ENCODE peak calls at places on chromosome 9, in six cellular contexts. Z is IMR-90, H is GM12878, Y is HepG2, R is SK-N-SH, A is K562. M is an unnamed sample.

GRCh38 chr9:94178927-94179326 is 80.2 kb upstream of the ZNF169 start:
- DNase-seq in A (no peak), H (no peak), R (no peak), Y (peak), Z (no peak), M (no peak)

GRCh38 chr9:70263421-70263820 is 4.6 kb downstream of the SMC5 start:
- DNase-seq in H (no peak), R (no peak), Z (peak), Y (no peak), A (no peak), M (no peak)

GRCh38 chr9:134661791-134662142 is 20.2 kb downstream of the COL5A1 start:
- DNase-seq in R (peak), Y (no peak), A (no peak), Z (peak), H (no peak), M (no peak)

GRCh38 chr9:114098660-114099522 is at the start of gene KIF12:
- DNase-seq in H (no peak), Y (peak), Z (no peak), R (peak), A (peak), M (peak)

GRCh38 chr9:121576281-121577075 is 75.0 kb upstream of the DAB2IP start:
- DNase-seq in A (no peak), H (no peak), Z (no peak), R (no peak), Y (peak), M (no peak)

GRCh38 chr9:121267689-121268597 is at the start of gene GSN:
- DNase-seq in H (no peak), A (peak), R (peak), Y (peak), Z (peak), M (peak)

GRCh38 chr9:98806394-98807069 is 938 bp upstream of the GALNT12 start:
- DNase-seq in R (no peak), Y (no peak), A (no peak), H (no peak), Z (peak), M (no peak)

GRCh38 chr9:95349109-95350038 is 31.9 kb upstream of the FANCC start:
- DNase-seq in Z (no peak), H (no peak), A (no peak), R (no peak), Y (no peak), M (no peak)

GRCh38 chr9:137478613-137479314 is 19.6 kb upstream of the NSMF start:
- DNase-seq in R (peak), H (no peak), Z (peak), A (no peak), Y (no peak), M (no peak)

GRCh38 chr9:131398204-131398603 is 4.3 kb downstream of the PRRC2B start:
- DNase-seq in R (no peak), Z (no peak), Y (no peak), A (peak), H (peak), M (no peak)

GRCh38 chr9:114002986-114003740 is 74.9 kb downstream of the AMBP start:
- DNase-seq in Y (no peak), H (no peak), R (no peak), A (no peak), Z (no peak), M (no peak)

GRCh38 chr9:132154925-132155324 is 6.9 kb upstream of the NTNG2 start:
- DNase-seq in H (no peak), R (peak), Z (no peak), A (peak), Y (no peak), M (no peak)

GRCh38 chr9:135365013-135365768 is 114.4 kb upstream of the PPP1R26 start:
- DNase-seq in Z (no peak), A (no peak), Y (no peak), R (no peak), H (no peak), M (no peak)

GRCh38 chr9:131475956-131476776 is 26.6 kb upstream of the POMT1 start:
- DNase-seq in Y (no peak), Z (no peak), A (no peak), H (no peak), R (peak), M (no peak)

GRCh38 chr9:88370346-88370745 is 17.9 kb upstream of the SPIN1 start:
- DNase-seq in H (no peak), A (no peak), Z (no peak), Y (no peak), R (peak), M (no peak)

GRCh38 chr9:72464819-72465218 is 56.6 kb upstream of the TMC1 start:
- DNase-seq in R (no peak), Y (no peak), Z (no peak), A (no peak), H (no peak), M (no peak)

GRCh38 chr9:86349271-86349670 is 4.9 kb downstream of the TUT7 start:
- DNase-seq in R (no peak), Z (peak), Y (no peak), A (no peak), H (no peak), M (no peak)

GRCh38 chr9:111928342-111928720 is 31.7 kb downstream of the UGCG start:
- DNase-seq in H (no peak), A (no peak), R (no peak), Y (no peak), Z (peak), M (no peak)

GRCh38 chr9:7284517-7284916 is 515.1 kb downstream of the DMAC1 start:
- DNase-seq in Z (no peak), R (no peak), H (no peak), A (no peak), Y (no peak), M (no peak)

GRCh38 chr9:2101524-2101923 is 86.4 kb downstream of the SMARCA2 start:
- DNase-seq in H (no peak), Z (no peak), Y (no peak), R (no peak), A (no peak), M (no peak)

GRCh38 chr9:105447386-105447813 is 434 bp upstream of the FSD1L start:
- DNase-seq in Y (no peak), R (no peak), H (no peak), Z (no peak), A (no peak), M (no peak)

GRCh38 chr9:124632077-124632621 is 125.0 kb upstream of the NR5A1 start:
- DNase-seq in R (no peak), H (no peak), Z (peak), A (no peak), Y (no peak), M (no peak)

GRCh38 chr9:19969721-19970120 is 180.9 kb upstream of the SLC24A2 start:
- DNase-seq in Z (no peak), A (no peak), Y (no peak), H (no peak), R (no peak), M (no peak)

GRCh38 chr9:19976226-19976625 is 187.4 kb upstream of the SLC24A2 start:
- DNase-seq in R (no peak), Z (no peak), H (no peak), A (no peak), Y (no peak), M (no peak)

DNA sequence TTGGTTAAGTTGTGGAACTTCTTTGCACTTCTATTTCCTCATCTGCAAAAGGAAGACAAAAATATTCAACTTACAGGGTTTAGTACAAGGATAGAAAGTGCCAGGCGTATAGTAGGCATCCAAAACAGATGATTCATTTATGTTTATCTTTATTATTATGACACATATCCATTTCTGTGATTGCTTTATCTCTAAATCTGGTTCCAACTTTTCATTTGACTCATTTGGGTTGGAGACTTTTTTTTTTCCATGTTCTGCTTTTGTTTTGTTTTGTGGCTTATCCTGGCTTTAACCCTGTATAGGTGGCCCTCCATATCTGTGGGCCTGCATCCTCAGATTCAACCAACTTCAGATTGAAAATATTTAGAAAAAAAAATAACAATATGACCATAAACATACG is 186.7 kb upstream of the SLC24A2 start:
- DNase-seq in R (no peak), H (no peak), Z (no peak), A (no peak), Y (no peak), M (no peak)
- TF ChIP-seq SMC3 in R (no peak), H (no peak), Z (no peak), A (no peak), Y (no peak), M (no peak)

GRCh38 chr9:79490657-79491250 is 81.0 kb upstream of the TLE4 start:
- DNase-seq in Z (no peak), Y (no peak), R (no peak), A (no peak), H (no peak), M (no peak)

GRCh38 chr9:79489241-79490000 is 82.3 kb upstream of the TLE4 start:
- DNase-seq in A (no peak), R (no peak), Y (peak), H (no peak), Z (peak), M (peak)

GRCh38 chr9:79492092-79492995 is 79.4 kb upstream of the TLE4 start:
- DNase-seq in A (no peak), Z (peak), R (no peak), H (no peak), Y (no peak), M (peak)
- TF ChIP-seq SMC3 in A (no peak), Z (no peak), R (no peak), H (no peak), Y (no peak), M (no peak)

GRCh38 chr9:77598510-77598909 is 49.6 kb downstream of the GNA14 start:
- DNase-seq in Y (no peak), H (no peak), Z (peak), R (no peak), A (no peak), M (no peak)
- TF ChIP-seq SMC3 in Y (no peak), H (no peak), Z (no peak), R (no peak), A (no peak), M (no peak)

GRCh38 chr9:97386265-97386633 is 25.6 kb upstream of the TDRD7 start:
- DNase-seq in Z (no peak), Y (peak), A (no peak), H (no peak), R (no peak), M (no peak)

GRCh38 chr9:97388721-97389238 is 23.1 kb upstream of the TDRD7 start:
- DNase-seq in H (peak), R (no peak), Y (no peak), A (no peak), Z (no peak), M (no peak)

GRCh38 chr9:97387936-97388684 is 23.8 kb upstream of the TDRD7 start:
- DNase-seq in Y (peak), Z (no peak), H (no peak), R (no peak), A (no peak), M (no peak)

GRCh38 chr9:97386733-97387503 is 25.0 kb upstream of the TDRD7 start:
- DNase-seq in Y (peak), A (peak), R (peak), Z (peak), H (no peak), M (peak)

DNA sequence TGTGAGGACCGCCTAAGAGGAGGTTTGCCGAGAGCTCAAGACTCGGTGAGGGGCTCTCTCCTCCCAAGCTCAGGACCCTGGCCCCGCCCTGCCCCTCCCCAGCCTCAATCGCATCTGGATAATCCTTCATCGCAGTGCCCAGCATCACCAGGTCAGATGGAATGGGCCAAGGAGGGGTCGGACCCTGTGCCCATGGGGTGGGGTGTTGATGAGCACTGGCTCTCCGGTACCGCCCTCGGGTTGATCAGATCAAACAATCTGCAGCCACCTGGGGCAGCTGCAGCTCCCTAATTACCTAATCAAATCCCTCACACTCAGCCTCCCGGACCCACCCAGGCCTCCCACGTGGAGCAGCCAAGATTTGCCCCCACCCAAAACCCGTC is 24.4 kb upstream of the TDRD7 start:
- DNase-seq in R (no peak), A (no peak), H (no peak), Y (no peak), Z (no peak), M (no peak)
- TF ChIP-seq SMC3 in R (no peak), A (no peak), H (no peak), Y (no peak), Z (no peak), M (no peak)

M was measured in A549.